ENCODE peak calls at places on chromosomes 5 and 9, in six cellular contexts. M is activated T-cell treated with anti-CD3 and anti-CD28 coated beads, Interleukin-2, amount 50 U/mL, for 4 hours; H is NCI-H1105 treated with DMSO at 0.1 percent for 48 hours; X is activated CD8-positive, alpha-beta T cell treated with anti-CD3 and anti-CD28 coated beads, Interleukin-2, amount 10 ng/mL, durations not matched to agents 7 days and 5 days; K is NCI-H446 treated with DMSO at 0.1 percent for 48 hours; L is esophagus squamous epithelium. Q is an unnamed sample.
A peak's percentile ranks its signal among the peaks of the same experiment; 100 is the strongest.

GRCh38 chr5:65790371-65791163 is 68.6 kb downstream of the NLN start:
- DNase-seq in M (peak; percentile 16), H (no peak), X (peak; percentile 31), K (no peak), L (no peak), Q (no peak)

GRCh38 chr9:124868511-124869465 is 6.9 kb downstream of the ARPC5L start:
- DNase-seq in M (peak; percentile 90), H (peak; percentile 76), X (peak; percentile 93), K (peak; percentile 15), L (no peak), Q (peak; percentile 88)

GRCh38 chr5:157273131-157273556 is 7.2 kb downstream of the CYFIP2 start:
- DNase-seq in M (no peak), H (no peak), X (peak; percentile 67), K (no peak), L (no peak), Q (no peak)

GRCh38 chr9:109035684-109036423 is 22.6 kb upstream of the CTNNAL1 start:
- DNase-seq in M (no peak), H (no peak), X (no peak), K (no peak), L (no peak), Q (no peak)

GRCh38 chr9:121278535-121279169 is 10.7 kb downstream of the GSN start:
- DNase-seq in M (no peak), H (peak; percentile 6), X (peak; percentile 66), K (no peak), L (no peak), Q (peak; percentile 67)

GRCh38 chr5:100777680-100778281 is 125.3 kb downstream of the ST8SIA4 start:
- DNase-seq in M (no peak), H (no peak), X (no peak), K (no peak), L (no peak), Q (no peak)

GRCh38 chr5:40288791-40289475 is 390.8 kb upstream of the PTGER4 start:
- DNase-seq in M (no peak), H (no peak), X (no peak), K (no peak), L (no peak), Q (no peak)

GRCh38 chr9:110047955-110048472 is 159.9 kb downstream of the C9orf152 start:
- DNase-seq in M (no peak), H (peak; percentile 45), X (no peak), K (no peak), L (no peak), Q (no peak)

GRCh38 chr5:55276771-55277170 is 30.7 kb downstream of the DHX29 start:
- DNase-seq in M (no peak), H (no peak), X (no peak), K (no peak), L (no peak), Q (no peak)

GRCh38 chr9:127036437-127036836 is 86.0 kb downstream of the ANGPTL2 start:
- DNase-seq in M (no peak), H (no peak), X (no peak), K (no peak), L (no peak), Q (no peak)

GRCh38 chr5:168978015-168978414 is 322.9 kb downstream of the SLIT3 start:
- DNase-seq in M (no peak), H (no peak), X (no peak), K (no peak), L (no peak), Q (no peak)

GRCh38 chr5:58462623-58463230 is 2.8 kb upstream of the PLK2 start:
- DNase-seq in M (peak; percentile 26), H (peak; percentile 32), X (peak; percentile 56), K (no peak), L (no peak), Q (peak; percentile 57)

GRCh38 chr5:180162304-180162661 is 46.7 kb downstream of the RASGEF1C start:
- DNase-seq in M (no peak), H (no peak), X (no peak), K (no peak), L (no peak), Q (no peak)

GRCh38 chr5:33696413-33696812 is 195.4 kb downstream of the ADAMTS12 start:
- DNase-seq in M (no peak), H (no peak), X (no peak), K (no peak), L (no peak), Q (no peak)

GRCh38 chr9:80899208-80899607 is 790.1 kb downstream of the TLE1 start:
- DNase-seq in M (no peak), H (no peak), X (no peak), K (no peak), L (no peak), Q (no peak)

GRCh38 chr5:115685966-115686691 is 60.3 kb upstream of the TMED7 start:
- DNase-seq in M (no peak), H (peak; percentile 11), X (no peak), K (peak; percentile 45), L (no peak), Q (no peak)

GRCh38 chr9:116075191-116075590 is 78.4 kb upstream of the PAPPA start:
- DNase-seq in M (no peak), H (no peak), X (no peak), K (no peak), L (no peak), Q (no peak)

GRCh38 chr5:142095035-142095434 is 13.5 kb upstream of the NDFIP1 start:
- DNase-seq in M (peak; percentile 71), H (no peak), X (peak; percentile 49), K (no peak), L (no peak), Q (no peak)

GRCh38 chr9:93091453-93092081 is 4.5 kb upstream of the CARD19 start:
- DNase-seq in M (peak; percentile 40), H (no peak), X (peak; percentile 42), K (no peak), L (no peak), Q (no peak)

GRCh38 chr5:32244017-32244416 is 68.7 kb downstream of the MTMR12 start:
- DNase-seq in M (no peak), H (no peak), X (no peak), K (no peak), L (no peak), Q (no peak)

GRCh38 chr9:76018244-76018643 is 127.8 kb downstream of the PCSK5 start:
- DNase-seq in M (no peak), H (no peak), X (no peak), K (no peak), L (no peak), Q (no peak)

GRCh38 chr5:125835293-125836172 is 587.7 kb upstream of the GRAMD2B start:
- DNase-seq in M (no peak), H (no peak), X (no peak), K (no peak), L (no peak), Q (no peak)

GRCh38 chr5:127863161-127863560 is 160.0 kb downstream of the CCDC192 start:
- DNase-seq in M (no peak), H (no peak), X (no peak), K (no peak), L (no peak), Q (no peak)

GRCh38 chr9:115992834-115993233 is 160.8 kb upstream of the PAPPA start:
- DNase-seq in M (no peak), H (no peak), X (no peak), K (no peak), L (no peak), Q (no peak)

GRCh38 chr9:122158202-122158601 is 1.4 kb downstream of the NDUFA8 start:
- DNase-seq in M (no peak), H (peak; percentile 8), X (peak; percentile 45), K (peak; percentile 3), L (no peak), Q (no peak)